ENCODE peak calls at places on chromosomes 7 and 10, in seven cellular contexts. C is AG04450, W is brain microvascular endothelial cell, E is upper lobe of right lung, D is colonic mucosa, Z is HFF-Myc, L is GM10248. I is an unnamed sample.

GRCh38 chr10:65320256-65321026 is 1605.4 kb upstream of the LRRTM3 start:
- DNase-seq in C (no peak), W (no peak), E (no peak), D (no peak), Z (no peak), L (no peak), I (no peak)

GRCh38 chr7:30179016-30179436 is 44.2 kb downstream of the MTURN start:
- DNase-seq in C (no peak), W (no peak), E (no peak), D (no peak), Z (no peak), L (peak), I (no peak)

GRCh38 chr10:16809074-16809718 is 8.0 kb downstream of the RSU1 start:
- DNase-seq in C (no peak), W (peak), E (no peak), D (peak), Z (no peak), L (peak), I (peak)

GRCh38 chr10:129477051-129477450 is 10.0 kb downstream of the MGMT start:
- DNase-seq in C (no peak), W (no peak), E (no peak), D (no peak), Z (no peak), L (no peak), I (no peak)

GRCh38 chr7:109479388-109479787 is 909.7 kb downstream of the DNAJB9 start:
- DNase-seq in C (no peak), W (no peak), E (no peak), D (no peak), Z (no peak), L (no peak), I (no peak)

GRCh38 chr7:149385195-149385955 is 75.5 kb downstream of the ZNF777 start:
- DNase-seq in C (no peak), W (no peak), E (no peak), D (no peak), Z (no peak), L (no peak), I (no peak)

GRCh38 chr10:69217119-69217754 is 2.9 kb upstream of the HKDC1 start:
- DNase-seq in C (peak), W (peak), E (no peak), D (no peak), Z (no peak), L (no peak), I (no peak)

GRCh38 chr10:125629758-125630376 is 53.1 kb downstream of the TEX36 start:
- DNase-seq in C (peak), W (peak), E (no peak), D (no peak), Z (no peak), L (peak), I (peak)

GRCh38 chr10:69742928-69743602 is 58.6 kb upstream of the COL13A1 start:
- DNase-seq in C (no peak), W (peak), E (no peak), D (peak), Z (no peak), L (no peak), I (no peak)

GRCh38 chr10:118394557-118395194 is 52.6 kb upstream of the FAM204A start:
- DNase-seq in C (no peak), W (no peak), E (no peak), D (no peak), Z (peak), L (no peak), I (no peak)

GRCh38 chr7:50978633-50979215 is 196.0 kb upstream of the GRB10 start:
- DNase-seq in C (no peak), W (peak), E (no peak), D (no peak), Z (no peak), L (no peak), I (no peak)

GRCh38 chr7:50981743-50982142 is 199.0 kb upstream of the GRB10 start:
- DNase-seq in C (no peak), W (no peak), E (no peak), D (no peak), Z (no peak), L (no peak), I (no peak)

GRCh38 chr7:50988465-50988864 is 205.8 kb upstream of the GRB10 start:
- DNase-seq in C (no peak), W (no peak), E (no peak), D (no peak), Z (no peak), L (no peak), I (no peak)

DNA sequence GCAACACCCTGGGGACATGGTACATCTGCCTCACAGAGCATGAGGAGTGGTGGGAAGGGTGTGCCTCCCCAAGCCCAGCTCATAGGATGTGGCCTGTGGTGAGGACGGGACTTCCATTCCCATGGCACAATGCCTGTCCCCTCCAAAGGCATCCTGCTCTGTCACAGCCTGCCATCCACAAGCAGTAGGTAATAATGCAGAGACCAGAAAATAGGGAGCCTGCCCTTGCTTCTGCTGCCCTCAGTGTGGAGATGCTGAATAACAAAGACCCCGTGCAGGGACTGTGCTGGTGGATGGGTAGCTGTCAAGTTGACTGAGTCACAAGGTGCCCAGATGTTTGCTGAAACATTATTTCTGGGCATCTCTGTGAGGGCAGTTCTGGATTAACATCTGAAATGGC is 199.9 kb upstream of the GRB10 start:
- DNase-seq in C (no peak), W (no peak), E (no peak), D (no peak), Z (no peak), L (no peak), I (no peak)
- TF ChIP-seq CTCF in C (no peak), W (peak), E (no peak), D (no peak), Z (peak), L (no peak), I (no peak)

GRCh38 chr7:130010689-130011412 is 40.3 kb downstream of the ZC3HC1 start:
- DNase-seq in C (peak), W (peak), E (peak), D (peak), Z (peak), L (peak), I (peak)
- TF ChIP-seq CTCF in C (peak), W (peak), E (peak), D (peak), Z (peak), L (peak), I (peak)

GRCh38 chr10:92162541-92162940 is 128.3 kb downstream of the CPEB3 start:
- DNase-seq in C (no peak), W (no peak), E (no peak), D (no peak), Z (no peak), L (no peak), I (no peak)
- TF ChIP-seq CTCF in C (no peak), W (no peak), E (no peak), D (no peak), Z (no peak), L (no peak), I (no peak)

GRCh38 chr10:46540412-46541016 is 15.9 kb downstream of the GPRIN2 start:
- DNase-seq in C (no peak), W (no peak), E (peak), D (no peak), Z (no peak), L (no peak), I (no peak)

GRCh38 chr10:46539596-46540411 is 16.7 kb downstream of the GPRIN2 start:
- DNase-seq in C (peak), W (peak), E (peak), D (no peak), Z (no peak), L (no peak), I (no peak)

GRCh38 chr10:46542567-46543323 is 13.7 kb downstream of the GPRIN2 start:
- DNase-seq in C (no peak), W (no peak), E (peak), D (no peak), Z (no peak), L (no peak), I (no peak)

GRCh38 chr10:46541735-46542566 is 14.5 kb downstream of the GPRIN2 start:
- DNase-seq in C (no peak), W (no peak), E (peak), D (no peak), Z (no peak), L (no peak), I (no peak)

GRCh38 chr10:46541017-46541661 is 15.3 kb downstream of the GPRIN2 start:
- DNase-seq in C (no peak), W (no peak), E (peak), D (peak), Z (no peak), L (no peak), I (no peak)
- TF ChIP-seq CTCF in C (peak), W (peak), E (peak), D (no peak), Z (peak), L (no peak), I (no peak)

GRCh38 chr7:83155996-83156395 is 6.7 kb downstream of the PCLO start:
- DNase-seq in C (no peak), W (no peak), E (no peak), D (no peak), Z (no peak), L (no peak), I (no peak)
- TF ChIP-seq CTCF in C (no peak), W (no peak), E (no peak), D (no peak), Z (no peak), L (no peak), I (no peak)

GRCh38 chr10:127472976-127473375 is 76.1 kb upstream of the NPS start:
- DNase-seq in C (no peak), W (no peak), E (no peak), D (no peak), Z (no peak), L (no peak), I (no peak)
- TF ChIP-seq CTCF in C (no peak), W (no peak), E (no peak), D (no peak), Z (no peak), L (no peak), I (no peak)

DNA sequence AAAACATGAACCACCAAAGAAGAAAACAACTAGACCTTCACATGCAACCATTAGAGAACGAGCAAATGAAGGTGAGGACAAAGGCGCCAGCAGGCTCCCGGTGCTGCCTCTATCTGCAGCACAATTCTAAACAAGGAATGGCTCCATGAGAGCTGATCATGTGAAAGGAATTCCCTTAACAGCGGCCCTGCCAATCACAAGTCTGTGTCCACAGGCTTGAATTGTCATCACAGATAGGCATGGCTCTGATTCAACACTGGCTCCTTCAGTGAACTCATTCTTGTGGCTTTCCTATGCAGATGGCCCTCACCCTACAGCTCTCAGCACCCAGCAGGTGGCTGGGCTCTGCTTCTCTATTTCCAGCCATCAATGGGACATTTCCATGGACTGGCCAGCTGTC is 36.3 kb downstream of the LAMB1 start:
- DNase-seq in C (no peak), W (peak), E (no peak), D (no peak), Z (no peak), L (no peak), I (no peak)
- TF ChIP-seq CTCF in C (peak), W (peak), E (no peak), D (no peak), Z (no peak), L (no peak), I (no peak)

GRCh38 chr7:66427956-66428355 is 200.7 kb upstream of the KCTD7 start:
- DNase-seq in C (no peak), W (no peak), E (no peak), D (no peak), Z (no peak), L (no peak), I (no peak)

GRCh38 chr7:66421830-66422229 is 206.9 kb upstream of the KCTD7 start:
- DNase-seq in C (no peak), W (no peak), E (no peak), D (no peak), Z (no peak), L (no peak), I (no peak)

GRCh38 chr7:66426996-66427395 is 201.7 kb upstream of the KCTD7 start:
- DNase-seq in C (no peak), W (no peak), E (no peak), D (no peak), Z (no peak), L (no peak), I (no peak)

GRCh38 chr7:66426332-66426731 is 202.3 kb upstream of the KCTD7 start:
- DNase-seq in C (no peak), W (no peak), E (no peak), D (no peak), Z (no peak), L (no peak), I (no peak)

DNA sequence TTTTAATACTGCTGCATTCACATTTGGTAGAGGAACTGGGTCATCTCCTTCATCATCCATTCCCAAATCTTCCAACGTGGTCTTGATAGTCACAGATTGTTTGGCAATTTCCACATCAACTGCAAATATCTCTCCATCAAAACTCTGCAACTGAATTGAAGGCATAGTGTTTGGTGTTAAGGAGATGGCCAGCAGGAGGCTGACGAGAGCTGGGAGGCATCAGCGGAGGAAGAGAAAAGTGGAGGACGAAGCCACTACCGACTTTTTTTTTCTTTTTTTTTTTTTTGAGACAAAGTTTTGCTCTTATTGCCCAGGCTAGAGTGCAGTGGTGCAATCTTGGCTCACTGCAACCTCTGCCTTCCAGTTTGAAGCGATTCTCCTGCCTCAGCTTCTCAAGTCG is 205.0 kb upstream of the KCTD7 start:
- DNase-seq in C (no peak), W (no peak), E (no peak), D (no peak), Z (no peak), L (no peak), I (no peak)
- TF ChIP-seq CTCF in C (no peak), W (no peak), E (no peak), D (no peak), Z (no peak), L (no peak), I (no peak)

GRCh38 chr7:6008668-6009611 is at the start of the genes AIMP2 and PMS2:
- DNase-seq in C (peak), W (peak), E (peak), D (peak), Z (peak), L (peak), I (peak)
- TF ChIP-seq CTCF in C (peak), W (peak), E (no peak), D (no peak), Z (no peak), L (peak), I (peak)